ENCODE peak calls at places on chromosomes 3 and 15, in eight cellular contexts. One of them, this sample, is unnamed.

GRCh38 chr15:63481105-63481810 is 23.1 kb upstream of the USP3 start:
- DNase-seq in GM12891: no peak
- DNase-seq in upper lobe of left lung: no peak
- DNase-seq in endothelial cell of umbilical vein: no peak
- DNase-seq in suprapubic skin: no peak
- DNase-seq in stomach: no peak
- DNase-seq in GM23338: no peak
- DNase-seq in breast epithelium: no peak
- DNase-seq in this sample: no peak

GRCh38 chr3:161343540-161343939 is 27.8 kb downstream of the SPTSSB start:
- DNase-seq in GM12891: no peak
- DNase-seq in stomach: no peak
- DNase-seq in upper lobe of left lung: no peak
- DNase-seq in suprapubic skin: no peak
- DNase-seq in breast epithelium: no peak
- DNase-seq in endothelial cell of umbilical vein: no peak
- DNase-seq in GM23338: no peak
- DNase-seq in this sample: no peak

GRCh38 chr3:156626104-156626503 is 48.3 kb upstream of the TIPARP start:
- DNase-seq in GM12891: no peak
- DNase-seq in GM23338: no peak
- DNase-seq in stomach: no peak
- DNase-seq in upper lobe of left lung: no peak
- DNase-seq in breast epithelium: no peak
- DNase-seq in suprapubic skin: no peak
- DNase-seq in endothelial cell of umbilical vein: no peak
- DNase-seq in this sample: no peak

GRCh38 chr15:48345516-48345915 is 14.3 kb downstream of the DUT start:
- DNase-seq in GM12891: no peak
- DNase-seq in GM23338: no peak
- DNase-seq in breast epithelium: no peak
- DNase-seq in upper lobe of left lung: no peak
- DNase-seq in stomach: no peak
- DNase-seq in endothelial cell of umbilical vein: no peak
- DNase-seq in suprapubic skin: no peak
- DNase-seq in this sample: no peak

GRCh38 chr3:146468234-146468931 is 978 bp downstream of the PLSCR2 start:
- DNase-seq in suprapubic skin: no peak
- DNase-seq in breast epithelium: no peak
- DNase-seq in GM23338: no peak
- DNase-seq in upper lobe of left lung: no peak
- DNase-seq in endothelial cell of umbilical vein: no peak
- DNase-seq in GM12891: no peak
- DNase-seq in stomach: no peak
- DNase-seq in this sample: no peak

GRCh38 chr3:79139395-79140060 is 628.3 kb downstream of the ROBO1 start:
- DNase-seq in suprapubic skin: no peak
- DNase-seq in GM23338: peak
- DNase-seq in endothelial cell of umbilical vein: no peak
- DNase-seq in upper lobe of left lung: no peak
- DNase-seq in GM12891: no peak
- DNase-seq in stomach: no peak
- DNase-seq in breast epithelium: no peak
- DNase-seq in this sample: no peak

GRCh38 chr3:66938338-66938963 is 59.7 kb upstream of the KBTBD8 start:
- DNase-seq in endothelial cell of umbilical vein: peak
- DNase-seq in breast epithelium: no peak
- DNase-seq in upper lobe of left lung: no peak
- DNase-seq in GM12891: peak
- DNase-seq in stomach: no peak
- DNase-seq in suprapubic skin: no peak
- DNase-seq in GM23338: peak
- DNase-seq in this sample: no peak

GRCh38 chr15:51579012-51579411 is 43.6 kb downstream of the DMXL2 start:
- DNase-seq in endothelial cell of umbilical vein: no peak
- DNase-seq in suprapubic skin: no peak
- DNase-seq in breast epithelium: no peak
- DNase-seq in GM23338: no peak
- DNase-seq in GM12891: no peak
- DNase-seq in stomach: no peak
- DNase-seq in upper lobe of left lung: no peak
- DNase-seq in this sample: no peak

GRCh38 chr15:71505962-71506361 is 304.4 kb upstream of the NR2E3 start:
- DNase-seq in stomach: no peak
- DNase-seq in GM23338: no peak
- DNase-seq in upper lobe of left lung: no peak
- DNase-seq in GM12891: no peak
- DNase-seq in breast epithelium: no peak
- DNase-seq in suprapubic skin: no peak
- DNase-seq in endothelial cell of umbilical vein: no peak
- DNase-seq in this sample: no peak

GRCh38 chr3:58004972-58005371 is 3.2 kb upstream of the FLNB start:
- DNase-seq in breast epithelium: no peak
- DNase-seq in suprapubic skin: no peak
- DNase-seq in upper lobe of left lung: no peak
- DNase-seq in endothelial cell of umbilical vein: no peak
- DNase-seq in GM12891: no peak
- DNase-seq in GM23338: no peak
- DNase-seq in stomach: no peak
- DNase-seq in this sample: no peak
- TF ChIP-seq POLR2AphosphoS5 in breast epithelium: no peak
- TF ChIP-seq POLR2AphosphoS5 in suprapubic skin: no peak
- TF ChIP-seq POLR2AphosphoS5 in upper lobe of left lung: no peak
- TF ChIP-seq POLR2AphosphoS5 in endothelial cell of umbilical vein: no peak
- TF ChIP-seq POLR2AphosphoS5 in GM12891: no peak
- TF ChIP-seq POLR2AphosphoS5 in GM23338: no peak
- TF ChIP-seq POLR2AphosphoS5 in stomach: no peak
- TF ChIP-seq POLR2AphosphoS5 in this sample: no peak

GRCh38 chr3:12895391-12896205 is 54.2 kb upstream of the RPL32 start:
- DNase-seq in GM12891: no peak
- DNase-seq in GM23338: no peak
- DNase-seq in upper lobe of left lung: no peak
- DNase-seq in stomach: no peak
- DNase-seq in suprapubic skin: no peak
- DNase-seq in breast epithelium: no peak
- DNase-seq in endothelial cell of umbilical vein: no peak
- DNase-seq in this sample: no peak
- TF ChIP-seq POLR2AphosphoS5 in GM12891: peak
- TF ChIP-seq POLR2AphosphoS5 in GM23338: no peak
- TF ChIP-seq POLR2AphosphoS5 in upper lobe of left lung: no peak
- TF ChIP-seq POLR2AphosphoS5 in stomach: no peak
- TF ChIP-seq POLR2AphosphoS5 in suprapubic skin: no peak
- TF ChIP-seq POLR2AphosphoS5 in breast epithelium: no peak
- TF ChIP-seq POLR2AphosphoS5 in endothelial cell of umbilical vein: no peak
- TF ChIP-seq POLR2AphosphoS5 in this sample: no peak

GRCh38 chr3:179604336-179605078 is at the start of the genes MRPL47 and NDUFB5:
- DNase-seq in GM23338: peak
- DNase-seq in GM12891: peak
- DNase-seq in stomach: peak
- DNase-seq in upper lobe of left lung: peak
- DNase-seq in suprapubic skin: peak
- DNase-seq in breast epithelium: peak
- DNase-seq in endothelial cell of umbilical vein: peak
- DNase-seq in this sample: peak
- TF ChIP-seq POLR2AphosphoS5 in GM23338: peak
- TF ChIP-seq POLR2AphosphoS5 in GM12891: peak
- TF ChIP-seq POLR2AphosphoS5 in stomach: peak
- TF ChIP-seq POLR2AphosphoS5 in upper lobe of left lung: peak
- TF ChIP-seq POLR2AphosphoS5 in suprapubic skin: peak
- TF ChIP-seq POLR2AphosphoS5 in breast epithelium: peak
- TF ChIP-seq POLR2AphosphoS5 in endothelial cell of umbilical vein: peak
- TF ChIP-seq POLR2AphosphoS5 in this sample: peak

GRCh38 chr3:125406070-125406469 is 30.9 kb upstream of the ZNF148 start:
- DNase-seq in suprapubic skin: no peak
- DNase-seq in upper lobe of left lung: no peak
- DNase-seq in GM12891: no peak
- DNase-seq in breast epithelium: no peak
- DNase-seq in stomach: no peak
- DNase-seq in endothelial cell of umbilical vein: no peak
- DNase-seq in GM23338: no peak
- DNase-seq in this sample: no peak

GRCh38 chr3:125401402-125401801 is 26.3 kb upstream of the ZNF148 start:
- DNase-seq in stomach: no peak
- DNase-seq in GM23338: no peak
- DNase-seq in suprapubic skin: no peak
- DNase-seq in GM12891: no peak
- DNase-seq in upper lobe of left lung: no peak
- DNase-seq in breast epithelium: no peak
- DNase-seq in endothelial cell of umbilical vein: no peak
- DNase-seq in this sample: no peak

GRCh38 chr3:125398952-125399351 is 23.8 kb upstream of the ZNF148 start:
- DNase-seq in upper lobe of left lung: no peak
- DNase-seq in endothelial cell of umbilical vein: no peak
- DNase-seq in breast epithelium: no peak
- DNase-seq in suprapubic skin: no peak
- DNase-seq in GM12891: no peak
- DNase-seq in GM23338: peak
- DNase-seq in stomach: no peak
- DNase-seq in this sample: no peak

GRCh38 chr3:125403789-125404188 is 28.7 kb upstream of the ZNF148 start:
- DNase-seq in upper lobe of left lung: no peak
- DNase-seq in stomach: no peak
- DNase-seq in endothelial cell of umbilical vein: no peak
- DNase-seq in GM12891: no peak
- DNase-seq in breast epithelium: no peak
- DNase-seq in suprapubic skin: no peak
- DNase-seq in GM23338: peak
- DNase-seq in this sample: no peak
- TF ChIP-seq POLR2AphosphoS5 in upper lobe of left lung: no peak
- TF ChIP-seq POLR2AphosphoS5 in stomach: no peak
- TF ChIP-seq POLR2AphosphoS5 in endothelial cell of umbilical vein: no peak
- TF ChIP-seq POLR2AphosphoS5 in GM12891: no peak
- TF ChIP-seq POLR2AphosphoS5 in breast epithelium: no peak
- TF ChIP-seq POLR2AphosphoS5 in suprapubic skin: no peak
- TF ChIP-seq POLR2AphosphoS5 in GM23338: no peak
- TF ChIP-seq POLR2AphosphoS5 in this sample: no peak

GRCh38 chr3:152469238-152470025 is 200.7 kb downstream of the MBNL1 start:
- DNase-seq in stomach: no peak
- DNase-seq in suprapubic skin: no peak
- DNase-seq in GM12891: no peak
- DNase-seq in endothelial cell of umbilical vein: no peak
- DNase-seq in GM23338: no peak
- DNase-seq in upper lobe of left lung: no peak
- DNase-seq in breast epithelium: no peak
- DNase-seq in this sample: no peak
- TF ChIP-seq POLR2AphosphoS5 in stomach: no peak
- TF ChIP-seq POLR2AphosphoS5 in suprapubic skin: no peak
- TF ChIP-seq POLR2AphosphoS5 in GM12891: no peak
- TF ChIP-seq POLR2AphosphoS5 in endothelial cell of umbilical vein: no peak
- TF ChIP-seq POLR2AphosphoS5 in GM23338: no peak
- TF ChIP-seq POLR2AphosphoS5 in upper lobe of left lung: no peak
- TF ChIP-seq POLR2AphosphoS5 in breast epithelium: no peak
- TF ChIP-seq POLR2AphosphoS5 in this sample: no peak

GRCh38 chr15:67884514-67885225 is 44.8 kb upstream of the RNU6-1 start:
- DNase-seq in breast epithelium: peak
- DNase-seq in upper lobe of left lung: peak
- DNase-seq in stomach: peak
- DNase-seq in GM12891: no peak
- DNase-seq in suprapubic skin: peak
- DNase-seq in endothelial cell of umbilical vein: peak
- DNase-seq in GM23338: peak
- DNase-seq in this sample: no peak
- TF ChIP-seq POLR2AphosphoS5 in breast epithelium: peak
- TF ChIP-seq POLR2AphosphoS5 in upper lobe of left lung: peak
- TF ChIP-seq POLR2AphosphoS5 in stomach: peak
- TF ChIP-seq POLR2AphosphoS5 in GM12891: no peak
- TF ChIP-seq POLR2AphosphoS5 in suprapubic skin: no peak
- TF ChIP-seq POLR2AphosphoS5 in endothelial cell of umbilical vein: peak
- TF ChIP-seq POLR2AphosphoS5 in GM23338: peak
- TF ChIP-seq POLR2AphosphoS5 in this sample: peak

GRCh38 chr3:138468886-138469285 is 34.5 kb downstream of the ESYT3 start:
- DNase-seq in GM12891: no peak
- DNase-seq in endothelial cell of umbilical vein: no peak
- DNase-seq in upper lobe of left lung: no peak
- DNase-seq in stomach: no peak
- DNase-seq in GM23338: no peak
- DNase-seq in suprapubic skin: no peak
- DNase-seq in breast epithelium: no peak
- DNase-seq in this sample: no peak
- TF ChIP-seq POLR2AphosphoS5 in GM12891: no peak
- TF ChIP-seq POLR2AphosphoS5 in endothelial cell of umbilical vein: no peak
- TF ChIP-seq POLR2AphosphoS5 in upper lobe of left lung: no peak
- TF ChIP-seq POLR2AphosphoS5 in stomach: no peak
- TF ChIP-seq POLR2AphosphoS5 in GM23338: no peak
- TF ChIP-seq POLR2AphosphoS5 in suprapubic skin: no peak
- TF ChIP-seq POLR2AphosphoS5 in breast epithelium: no peak
- TF ChIP-seq POLR2AphosphoS5 in this sample: no peak